ENCODE peak calls at places on chromosomes 16 and 17, in seven cellular contexts. One of them, this sample, is unnamed.

GRCh38 chr17:2940352-2940751 is 123.1 kb downstream of the OR1D5 start:
- DNase-seq in adrenal gland: no peak
- DNase-seq in GM12865: no peak
- DNase-seq in foreskin keratinocyte: no peak
- DNase-seq in germinal center: no peak
- DNase-seq in bronchial epithelial cell: no peak
- DNase-seq in thoracic aorta: no peak
- DNase-seq in this sample: peak

GRCh38 chr17:61647044-61647443 is 56.0 kb upstream of the NACA2 start:
- DNase-seq in bronchial epithelial cell: no peak
- DNase-seq in foreskin keratinocyte: no peak
- DNase-seq in GM12865: no peak
- DNase-seq in adrenal gland: no peak
- DNase-seq in germinal center: no peak
- DNase-seq in thoracic aorta: no peak
- DNase-seq in this sample: no peak

GRCh38 chr17:36665417-36665816 is 64.0 kb downstream of the MRM1 start:
- DNase-seq in foreskin keratinocyte: no peak
- DNase-seq in adrenal gland: no peak
- DNase-seq in germinal center: no peak
- DNase-seq in thoracic aorta: no peak
- DNase-seq in bronchial epithelial cell: peak
- DNase-seq in GM12865: no peak
- DNase-seq in this sample: no peak

GRCh38 chr17:60311936-60312335 is 80.0 kb downstream of the USP32 start:
- DNase-seq in GM12865: no peak
- DNase-seq in foreskin keratinocyte: no peak
- DNase-seq in germinal center: no peak
- DNase-seq in bronchial epithelial cell: no peak
- DNase-seq in thoracic aorta: no peak
- DNase-seq in adrenal gland: no peak
- DNase-seq in this sample: no peak

GRCh38 chr17:74531231-74531761 is at the start of gene CD300LB:
- DNase-seq in foreskin keratinocyte: no peak
- DNase-seq in GM12865: no peak
- DNase-seq in thoracic aorta: no peak
- DNase-seq in bronchial epithelial cell: no peak
- DNase-seq in adrenal gland: no peak
- DNase-seq in germinal center: no peak
- DNase-seq in this sample: no peak

GRCh38 chr16:31355701-31356100 is 725 bp downstream of the ITGAX start:
- DNase-seq in bronchial epithelial cell: no peak
- DNase-seq in GM12865: no peak
- DNase-seq in germinal center: no peak
- DNase-seq in foreskin keratinocyte: no peak
- DNase-seq in adrenal gland: no peak
- DNase-seq in thoracic aorta: no peak
- DNase-seq in this sample: no peak

GRCh38 chr17:27475070-27475673 is 18.9 kb downstream of the KSR1 start:
- DNase-seq in thoracic aorta: no peak
- DNase-seq in GM12865: no peak
- DNase-seq in bronchial epithelial cell: peak
- DNase-seq in germinal center: no peak
- DNase-seq in foreskin keratinocyte: no peak
- DNase-seq in adrenal gland: no peak
- DNase-seq in this sample: no peak

GRCh38 chr17:28963212-28963611 is 11.9 kb upstream of the PHF12 start:
- DNase-seq in germinal center: no peak
- DNase-seq in foreskin keratinocyte: no peak
- DNase-seq in thoracic aorta: no peak
- DNase-seq in GM12865: no peak
- DNase-seq in adrenal gland: no peak
- DNase-seq in bronchial epithelial cell: no peak
- DNase-seq in this sample: no peak

GRCh38 chr16:84524346-84524920 is 20.0 kb upstream of the MEAK7 start:
- DNase-seq in bronchial epithelial cell: no peak
- DNase-seq in germinal center: no peak
- DNase-seq in foreskin keratinocyte: no peak
- DNase-seq in GM12865: no peak
- DNase-seq in thoracic aorta: no peak
- DNase-seq in adrenal gland: no peak
- DNase-seq in this sample: no peak

GRCh38 chr17:45019177-45019711 is 32.2 kb downstream of the DCAKD start:
- DNase-seq in foreskin keratinocyte: no peak
- DNase-seq in GM12865: peak
- DNase-seq in bronchial epithelial cell: no peak
- DNase-seq in germinal center: peak
- DNase-seq in thoracic aorta: no peak
- DNase-seq in adrenal gland: peak
- DNase-seq in this sample: peak

GRCh38 chr17:80885922-80886582 is 105.6 kb upstream of the CHMP6 start:
- DNase-seq in foreskin keratinocyte: no peak
- DNase-seq in bronchial epithelial cell: no peak
- DNase-seq in adrenal gland: no peak
- DNase-seq in thoracic aorta: no peak
- DNase-seq in germinal center: no peak
- DNase-seq in GM12865: no peak
- DNase-seq in this sample: no peak

GRCh38 chr17:3916013-3916696 is at the start of gene P2RX1:
- DNase-seq in GM12865: peak
- DNase-seq in foreskin keratinocyte: no peak
- DNase-seq in germinal center: no peak
- DNase-seq in adrenal gland: no peak
- DNase-seq in bronchial epithelial cell: no peak
- DNase-seq in thoracic aorta: no peak
- DNase-seq in this sample: no peak

GRCh38 chr17:76353004-76353598 is 615 bp downstream of the PRPSAP1 start:
- DNase-seq in GM12865: peak
- DNase-seq in foreskin keratinocyte: no peak
- DNase-seq in bronchial epithelial cell: no peak
- DNase-seq in thoracic aorta: no peak
- DNase-seq in germinal center: no peak
- DNase-seq in adrenal gland: peak
- DNase-seq in this sample: peak

GRCh38 chr17:43902190-43902589 is 5.1 kb downstream of the MPP2 start:
- DNase-seq in thoracic aorta: no peak
- DNase-seq in bronchial epithelial cell: no peak
- DNase-seq in adrenal gland: no peak
- DNase-seq in GM12865: no peak
- DNase-seq in foreskin keratinocyte: no peak
- DNase-seq in germinal center: no peak
- DNase-seq in this sample: no peak